ENCODE peak calls at places on chromosomes 11 and 22, in nine cellular contexts. O is upper lobe of left lung, J is GM23338, L is transverse colon, T is SK-N-SH, Q is K562, Y is spleen, Z is SK-N-MC, C is GM12878. S is an unnamed sample.

GRCh38 chr11:75341583-75341982 is 9.9 kb downstream of the ARRB1 start:
- DNase-seq in O (peak; percentile 78), J (no peak), L (no peak), T (no peak), Q (no peak), Y (no peak), Z (no peak), C (no peak), S (no peak)

GRCh38 chr11:117143390-117143789 is 697 bp upstream of the PAFAH1B2 start:
- DNase-seq in O (peak; percentile 65), J (peak; percentile 72), L (peak; percentile 58), T (peak; percentile 59), Q (peak; percentile 28), Y (no peak), Z (peak; percentile 20), C (no peak), S (no peak)

GRCh38 chr11:2098691-2099522 is 40.3 kb downstream of the IGF2 start:
- DNase-seq in O (no peak), J (no peak), L (no peak), T (no peak), Q (no peak), Y (peak; percentile 54), Z (no peak), C (no peak), S (no peak)

GRCh38 chr11:35141538-35141937 is 2.6 kb downstream of the CD44 start:
- DNase-seq in O (peak; percentile 90), J (no peak), L (peak; percentile 85), T (no peak), Q (no peak), Y (peak; percentile 90), Z (no peak), C (no peak), S (peak; percentile 96)

GRCh38 chr11:116879789-116880402 is 42.5 kb upstream of the APOA1 start:
- DNase-seq in O (no peak), J (peak; percentile 81), L (no peak), T (peak; percentile 58), Q (peak; percentile 34), Y (no peak), Z (peak; percentile 32), C (peak; percentile 42), S (no peak)

GRCh38 chr11:60504219-60504618 is 11.0 kb upstream of the MS4A13 start:
- DNase-seq in O (no peak), J (no peak), L (peak; percentile 31), T (no peak), Q (no peak), Y (no peak), Z (no peak), C (peak; percentile 32), S (no peak)

GRCh38 chr11:2837096-2837601 is 48.4 kb downstream of the CDKN1C start:
- DNase-seq in O (peak; percentile 89), J (peak; percentile 65), L (peak; percentile 68), T (peak; percentile 73), Q (peak; percentile 85), Y (no peak), Z (no peak), C (no peak), S (no peak)

GRCh38 chr11:66676279-66676919 is 1.3 kb downstream of the RBM4B start:
- DNase-seq in O (no peak), J (no peak), L (no peak), T (no peak), Q (no peak), Y (peak; percentile 50), Z (no peak), C (no peak), S (no peak)

GRCh38 chr11:45936655-45937054 is 14.2 kb downstream of the LARGE2 start:
- DNase-seq in O (no peak), J (no peak), L (no peak), T (no peak), Q (no peak), Y (no peak), Z (no peak), C (no peak), S (peak; percentile 37)

GRCh38 chr11:45934580-45935318 is 12.3 kb downstream of the LARGE2 start:
- DNase-seq in O (no peak), J (no peak), L (no peak), T (no peak), Q (no peak), Y (no peak), Z (no peak), C (no peak), S (peak; percentile 53)

GRCh38 chr11:45935349-45936064 is 13.1 kb downstream of the LARGE2 start:
- DNase-seq in O (no peak), J (no peak), L (no peak), T (no peak), Q (no peak), Y (peak; percentile 56), Z (no peak), C (no peak), S (peak; percentile 79)

GRCh38 chr11:45939836-45940235 is 17.4 kb downstream of the LARGE2 start:
- DNase-seq in O (no peak), J (no peak), L (no peak), T (no peak), Q (no peak), Y (no peak), Z (no peak), C (no peak), S (peak; percentile 10)

GRCh38 chr11:45937916-45938315 is 15.5 kb downstream of the LARGE2 start:
- DNase-seq in O (no peak), J (peak; percentile 42), L (no peak), T (no peak), Q (no peak), Y (no peak), Z (no peak), C (no peak), S (peak; percentile 12)
- H3K36me3 ChIP-seq in O (peaks cover 61% of the 10 kb centered on the region), J (peaks cover 11% of the 10 kb centered on the region), L (no peaks in the 10 kb centered on the region), T (peaks cover 24% of the 10 kb centered on the region), Q (peaks cover 45% of the 10 kb centered on the region), Y (peaks cover 3% of the 10 kb centered on the region), Z (peaks cover 37% of the 10 kb centered on the region), C (peaks cover 8% of the 10 kb centered on the region), S (peaks cover 68% of the 10 kb centered on the region)

GRCh38 chr22:45485271-45485670 is 17.4 kb upstream of the FBLN1 start:
- DNase-seq in O (no peak), J (no peak), L (no peak), T (no peak), Q (no peak), Y (no peak), Z (no peak), C (no peak), S (no peak)

GRCh38 chr22:45483319-45483718 is 19.4 kb upstream of the FBLN1 start:
- DNase-seq in O (no peak), J (no peak), L (no peak), T (no peak), Q (no peak), Y (peak; percentile 34), Z (no peak), C (no peak), S (no peak)

GRCh38 chr22:45482169-45482568 is 20.5 kb upstream of the FBLN1 start:
- DNase-seq in O (no peak), J (no peak), L (no peak), T (no peak), Q (no peak), Y (peak; percentile 8), Z (no peak), C (no peak), S (no peak)

GRCh38 chr22:45484742-45485141 is 17.9 kb upstream of the FBLN1 start:
- DNase-seq in O (no peak), J (no peak), L (no peak), T (no peak), Q (no peak), Y (peak; percentile 28), Z (no peak), C (no peak), S (no peak)

GRCh38 chr22:45483918-45484499 is 18.7 kb upstream of the FBLN1 start:
- DNase-seq in O (no peak), J (no peak), L (no peak), T (no peak), Q (no peak), Y (peak; percentile 7), Z (no peak), C (no peak), S (no peak)
- TF ChIP-seq POLR2AphosphoS5 in O (no peak), J (no peak), L (no peak), T (no peak), Q (no peak), Y (no peak), Z (no peak), C (no peak), S (no peak)

GRCh38 chr22:45084400-45084920 is 74.7 kb upstream of the PHF21B start:
- DNase-seq in O (no peak), J (no peak), L (no peak), T (no peak), Q (no peak), Y (no peak), Z (no peak), C (no peak), S (no peak)

GRCh38 chr22:45087802-45088201 is 75.9 kb upstream of the NUP50 start:
- DNase-seq in O (no peak), J (peak; percentile 62), L (no peak), T (no peak), Q (no peak), Y (no peak), Z (no peak), C (no peak), S (no peak)

GRCh38 chr22:45077826-45078334 is 68.1 kb upstream of the PHF21B start:
- DNase-seq in O (no peak), J (no peak), L (no peak), T (no peak), Q (no peak), Y (no peak), Z (no peak), C (no peak), S (no peak)

GRCh38 chr22:45082795-45083194 is 73.0 kb upstream of the PHF21B start:
- DNase-seq in O (no peak), J (peak; percentile 76), L (no peak), T (peak; percentile 75), Q (peak; percentile 45), Y (no peak), Z (no peak), C (no peak), S (no peak)

DNA sequence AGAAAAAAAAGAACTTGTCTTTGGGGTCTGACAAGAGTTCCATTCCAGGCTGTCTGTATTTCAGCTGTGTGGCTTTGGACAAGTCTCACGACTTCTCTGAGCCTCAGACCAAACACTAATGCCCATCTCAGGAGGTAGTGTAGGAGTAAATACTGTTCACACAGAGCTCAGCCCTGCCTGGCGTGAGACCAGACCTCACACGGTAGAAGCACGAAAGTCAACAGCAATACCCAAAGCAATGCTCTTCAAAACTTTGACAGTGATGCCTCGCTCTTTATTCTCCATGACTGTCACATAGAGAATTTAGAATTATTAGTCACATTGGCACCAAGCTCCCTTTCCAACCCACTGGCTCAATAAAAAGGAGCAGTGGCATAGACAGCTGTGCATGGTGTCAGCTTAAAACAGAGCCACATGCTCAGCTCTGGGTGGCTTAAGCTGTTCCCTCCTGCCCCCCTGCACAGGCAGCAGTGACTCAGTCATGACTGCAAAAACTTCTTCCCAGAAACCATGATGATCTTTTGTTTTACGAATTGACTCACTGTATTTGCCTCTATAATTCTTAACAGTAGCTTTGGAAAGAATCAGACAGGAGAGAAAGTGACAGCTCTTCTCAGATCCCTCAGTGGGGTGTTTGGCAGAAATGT is 74.0 kb upstream of the PHF21B start:
- DNase-seq in O (no peak), J (no peak), L (no peak), T (no peak), Q (no peak), Y (no peak), Z (no peak), C (no peak), S (no peak)
- H3K36me3 ChIP-seq in O (no peaks in the 10 kb centered on the region), J (no peaks in the 10 kb centered on the region), L (no peaks in the 10 kb centered on the region), T (no peaks in the 10 kb centered on the region), Q (no peaks in the 10 kb centered on the region), Y (no peaks in the 10 kb centered on the region), Z (no peaks in the 10 kb centered on the region), C (no peaks in the 10 kb centered on the region), S (no peaks in the 10 kb centered on the region)

DNA sequence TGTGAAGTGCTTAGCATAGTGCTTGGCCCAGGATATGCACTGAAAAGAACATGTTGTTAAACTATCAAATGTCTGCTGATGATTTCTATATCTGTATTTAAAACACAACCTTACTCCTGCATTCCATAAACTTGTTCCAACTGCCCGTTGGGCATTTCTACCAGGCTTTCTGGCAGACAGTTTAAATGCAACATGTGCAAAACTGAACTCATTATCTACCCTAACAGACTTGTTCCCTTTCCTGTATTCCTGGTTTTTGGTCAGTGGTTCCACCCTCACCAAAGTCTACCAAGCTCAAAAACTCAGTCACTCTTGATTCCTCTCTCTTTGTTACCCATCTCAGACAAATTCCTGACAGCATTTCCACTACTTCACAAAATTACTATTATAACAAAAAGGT is 6.5 kb upstream of the RAB38 start:
- DNase-seq in O (no peak), J (no peak), L (no peak), T (no peak), Q (no peak), Y (no peak), Z (no peak), C (no peak), S (no peak)
- TF ChIP-seq POLR2AphosphoS5 in O (no peak), J (no peak), L (no peak), T (no peak), Q (no peak), Y (no peak), Z (no peak), C (no peak), S (no peak)

S was measured in esophagus muscularis mucosa.